ENCODE peak calls at places on chromosome X, in five cellular contexts. G is K562, T is heart right ventricle, W is hepatocyte, P is transverse colon. B is an unnamed sample.
A peak's percentile ranks its signal among the peaks of the same experiment; 100 is the strongest.

GRCh38 chrX:103538728-103539127 is 19.4 kb upstream of the RAB40A start:
- DNase-seq in G (no peak), W (peak; percentile 35), P (no peak), T (no peak), B (peak; percentile 40)

GRCh38 chrX:105695451-105695850 is 126.9 kb upstream of the NRK start:
- DNase-seq in W (no peak), G (no peak), P (no peak), T (no peak), B (no peak)

GRCh38 chrX:48695925-48696300 is 621 bp upstream of the SUV39H1 start:
- DNase-seq in W (no peak), G (no peak), P (no peak), T (no peak), B (no peak)

GRCh38 chrX:119669424-119670037 is 23.4 kb downstream of the SEPTIN6 start:
- DNase-seq in W (peak; percentile 25), T (no peak), G (no peak), P (no peak), B (peak; percentile 30)

GRCh38 chrX:13550346-13550745 is 19.1 kb upstream of the EGFL6 start:
- DNase-seq in T (no peak), W (no peak), P (no peak), G (no peak), B (no peak)

GRCh38 chrX:110317079-110317819 is 636 bp downstream of the AMMECR1 start:
- DNase-seq in G (no peak), P (peak; percentile 17), T (peak; percentile 23), W (peak; percentile 29), B (peak; percentile 15)

GRCh38 chrX:130081421-130082045 is 28.8 kb downstream of the ELF4 start:
- DNase-seq in G (no peak), P (no peak), W (no peak), T (peak; percentile 14), B (no peak)

GRCh38 chrX:105461013-105461412 is 240.5 kb upstream of the TEX13A start:
- DNase-seq in G (no peak), W (no peak), T (no peak), P (no peak), B (no peak)

GRCh38 chrX:104141087-104141760 is 15.6 kb downstream of the SLC25A53 start:
- DNase-seq in G (no peak), W (no peak), T (no peak), P (no peak), B (no peak)

GRCh38 chrX:138885886-138886285 is 174.4 kb upstream of the FGF13 start:
- DNase-seq in P (no peak), T (no peak), G (no peak), W (no peak), B (no peak)

GRCh38 chrX:9765737-9766098 is at the start of gene GPR143:
- DNase-seq in G (no peak), P (no peak), T (no peak), W (no peak), B (no peak)

GRCh38 chrX:21838937-21839333 is 482 bp upstream of the MBTPS2 start:
- DNase-seq in W (peak; percentile 49), T (no peak), P (no peak), G (no peak), B (no peak)

GRCh38 chrX:110454336-110454735 is 95.7 kb downstream of the RTL9 start:
- DNase-seq in G (no peak), W (no peak), T (no peak), P (no peak), B (no peak)

GRCh38 chrX:23578079-23578478 is 89.2 kb upstream of the PRDX4 start:
- DNase-seq in P (no peak), T (no peak), W (no peak), G (no peak), B (no peak)

GRCh38 chrX:153877571-153878261 is 8.3 kb downstream of the L1CAM start:
- DNase-seq in G (no peak), W (no peak), P (no peak), T (no peak), B (no peak)

GRCh38 chrX:81280148-81280547 is 78.2 kb downstream of the SH3BGRL start:
- DNase-seq in G (no peak), W (no peak), T (no peak), P (no peak), B (no peak)

GRCh38 chrX:37361596-37361995 is 12.4 kb downstream of the PRRG1 start:
- DNase-seq in W (no peak), G (no peak), P (no peak), T (no peak), B (no peak)

GRCh38 chrX:31499120-31499519 is 427.3 kb upstream of the FTHL17 start:
- DNase-seq in P (no peak), W (no peak), G (no peak), T (no peak), B (no peak)

GRCh38 chrX:153625271-153626024 is 21.6 kb upstream of the DUSP9 start:
- DNase-seq in W (no peak), T (peak; percentile 2), P (no peak), G (no peak), B (no peak)

GRCh38 chrX:129808163-129808828 is 28.5 kb downstream of the SASH3 start:
- DNase-seq in G (no peak), T (no peak), W (no peak), P (no peak), B (no peak)

GRCh38 chrX:150326843-150327242 is 36.3 kb upstream of the MAMLD1 start:
- DNase-seq in G (no peak), P (no peak), T (no peak), W (no peak), B (no peak)

DNA sequence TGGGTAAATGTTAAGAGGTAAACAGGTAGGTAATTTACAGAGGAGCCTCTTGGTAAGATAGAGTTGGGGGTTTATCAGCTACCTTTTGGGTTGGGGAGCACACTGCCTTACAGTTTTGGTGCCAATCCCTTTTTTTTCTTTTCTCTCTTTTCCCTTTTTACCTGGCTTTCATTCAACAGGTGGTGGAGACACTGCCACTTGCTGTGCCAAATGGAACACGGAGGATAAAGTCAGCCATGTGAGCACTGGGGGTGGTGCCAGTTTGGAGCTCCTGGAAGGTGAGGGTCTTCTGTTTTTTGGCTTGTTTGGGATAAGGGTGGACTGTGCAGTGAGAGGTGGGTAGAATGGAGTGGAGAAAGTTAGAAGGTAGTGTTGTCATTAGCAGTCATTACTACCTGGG is 14.3 kb downstream of the TAF9B start:
- DNase-seq in T (no peak), W (no peak), P (no peak), G (no peak), B (no peak)
- H3K36me3 ChIP-seq in T (peaks cover 98% of the 10 kb centered on the region), W (no peaks in the 10 kb centered on the region), P (peaks cover 9% of the 10 kb centered on the region), G (peaks cover 92% of the 10 kb centered on the region), B (no peaks in the 10 kb centered on the region)

GRCh38 chrX:1398431-1399340 is 6.8 kb upstream of the SLC25A6 start:
- DNase-seq in G (no peak), W (no peak), P (no peak), T (peak; percentile 52), B (no peak)
- H3K36me3 ChIP-seq in G (peaks cover 6% of the 10 kb centered on the region), W (no peaks in the 10 kb centered on the region), P (peaks cover 7% of the 10 kb centered on the region), T (peaks cover 46% of the 10 kb centered on the region), B (no peaks in the 10 kb centered on the region)

GRCh38 chrX:53195401-53195800 is 29.6 kb downstream of the KDM5C start:
- DNase-seq in P (no peak), T (no peak), W (no peak), G (no peak), B (no peak)
- H3K36me3 ChIP-seq in P (peaks cover 4% of the 10 kb centered on the region), T (peaks cover 98% of the 10 kb centered on the region), W (no peaks in the 10 kb centered on the region), G (peaks cover 79% of the 10 kb centered on the region), B (no peaks in the 10 kb centered on the region)

GRCh38 chrX:65508851-65509250 is 25.7 kb downstream of the LAS1L start:
- DNase-seq in P (no peak), W (no peak), T (no peak), G (no peak), B (no peak)
- H3K36me3 ChIP-seq in P (no peaks in the 10 kb centered on the region), W (no peaks in the 10 kb centered on the region), T (peaks cover 12% of the 10 kb centered on the region), G (peaks cover 61% of the 10 kb centered on the region), B (no peaks in the 10 kb centered on the region)

GRCh38 chrX:118632862-118633261 is 94.5 kb upstream of the IL13RA1 start:
- DNase-seq in T (no peak), G (no peak), P (no peak), W (no peak), B (no peak)
- H3K36me3 ChIP-seq in T (peaks cover 69% of the 10 kb centered on the region), G (peaks cover 74% of the 10 kb centered on the region), P (no peaks in the 10 kb centered on the region), W (no peaks in the 10 kb centered on the region), B (no peaks in the 10 kb centered on the region)

B was measured in uterus.